ENCODE peak calls at places on chromosomes 7 and 10, in ten cellular contexts. One of them, this sample, is unnamed.

GRCh38 chr7:98178321-98178720 is 32.9 kb upstream of the BHLHA15 start:
- DNase-seq in amniotic stem cell: no peak
- DNase-seq in Calu3: no peak
- DNase-seq in RWPE1: no peak
- DNase-seq in head of caudate nucleus: peak; percentile 75
- DNase-seq in iris pigment epithelial cell: no peak
- DNase-seq in HTR-8/SVneo: no peak
- DNase-seq in anterior cingulate cortex: peak; percentile 34
- DNase-seq in HCT116: no peak
- DNase-seq in cardiac septum: peak; percentile 84
- DNase-seq in this sample: peak; percentile 66

GRCh38 chr7:13457790-13458189 is 531.7 kb downstream of the ETV1 start:
- DNase-seq in amniotic stem cell: no peak
- DNase-seq in head of caudate nucleus: no peak
- DNase-seq in RWPE1: no peak
- DNase-seq in anterior cingulate cortex: no peak
- DNase-seq in Calu3: no peak
- DNase-seq in cardiac septum: no peak
- DNase-seq in iris pigment epithelial cell: no peak
- DNase-seq in HCT116: no peak
- DNase-seq in HTR-8/SVneo: no peak
- DNase-seq in this sample: peak; percentile 63

GRCh38 chr7:55366461-55367138 is 1.5 kb downstream of the LANCL2 start:
- DNase-seq in Calu3: peak; percentile 31
- DNase-seq in HCT116: no peak
- DNase-seq in anterior cingulate cortex: no peak
- DNase-seq in head of caudate nucleus: no peak
- DNase-seq in amniotic stem cell: no peak
- DNase-seq in RWPE1: no peak
- DNase-seq in HTR-8/SVneo: no peak
- DNase-seq in cardiac septum: no peak
- DNase-seq in iris pigment epithelial cell: no peak
- DNase-seq in this sample: peak; percentile 39

GRCh38 chr10:28188520-28188919 is 114.3 kb downstream of the MPP7 start:
- DNase-seq in head of caudate nucleus: no peak
- DNase-seq in Calu3: no peak
- DNase-seq in cardiac septum: no peak
- DNase-seq in HTR-8/SVneo: no peak
- DNase-seq in amniotic stem cell: no peak
- DNase-seq in iris pigment epithelial cell: no peak
- DNase-seq in HCT116: no peak
- DNase-seq in anterior cingulate cortex: no peak
- DNase-seq in RWPE1: no peak
- DNase-seq in this sample: no peak

GRCh38 chr7:75623390-75624133 is 115.2 kb downstream of the HIP1 start:
- DNase-seq in amniotic stem cell: no peak
- DNase-seq in iris pigment epithelial cell: no peak
- DNase-seq in HTR-8/SVneo: no peak
- DNase-seq in anterior cingulate cortex: no peak
- DNase-seq in RWPE1: no peak
- DNase-seq in Calu3: no peak
- DNase-seq in cardiac septum: no peak
- DNase-seq in head of caudate nucleus: peak; percentile 27
- DNase-seq in HCT116: no peak
- DNase-seq in this sample: peak; percentile 59

GRCh38 chr7:107035446-107035845 is 9.1 kb upstream of the PRKAR2B start:
- DNase-seq in RWPE1: peak; percentile 37
- DNase-seq in HCT116: no peak
- DNase-seq in Calu3: no peak
- DNase-seq in cardiac septum: no peak
- DNase-seq in anterior cingulate cortex: no peak
- DNase-seq in iris pigment epithelial cell: peak; percentile 94
- DNase-seq in amniotic stem cell: peak; percentile 39
- DNase-seq in head of caudate nucleus: no peak
- DNase-seq in HTR-8/SVneo: peak; percentile 69
- DNase-seq in this sample: no peak

GRCh38 chr10:69800109-69800508 is 1.6 kb upstream of the COL13A1 start:
- DNase-seq in head of caudate nucleus: no peak
- DNase-seq in cardiac septum: no peak
- DNase-seq in RWPE1: peak; percentile 62
- DNase-seq in amniotic stem cell: peak; percentile 45
- DNase-seq in HCT116: peak; percentile 67
- DNase-seq in Calu3: peak; percentile 79
- DNase-seq in HTR-8/SVneo: peak; percentile 57
- DNase-seq in iris pigment epithelial cell: peak; percentile 63
- DNase-seq in anterior cingulate cortex: no peak
- DNase-seq in this sample: peak; percentile 25

GRCh38 chr10:29773675-29774091 is 138.9 kb upstream of the SVIL start:
- DNase-seq in anterior cingulate cortex: no peak
- DNase-seq in HTR-8/SVneo: no peak
- DNase-seq in cardiac septum: no peak
- DNase-seq in HCT116: no peak
- DNase-seq in Calu3: no peak
- DNase-seq in RWPE1: no peak
- DNase-seq in head of caudate nucleus: no peak
- DNase-seq in amniotic stem cell: no peak
- DNase-seq in iris pigment epithelial cell: no peak
- DNase-seq in this sample: no peak

GRCh38 chr7:140398821-140399220 is 491 bp upstream of the SLC37A3 start:
- DNase-seq in cardiac septum: no peak
- DNase-seq in HTR-8/SVneo: no peak
- DNase-seq in anterior cingulate cortex: no peak
- DNase-seq in RWPE1: no peak
- DNase-seq in amniotic stem cell: no peak
- DNase-seq in head of caudate nucleus: no peak
- DNase-seq in Calu3: no peak
- DNase-seq in iris pigment epithelial cell: no peak
- DNase-seq in HCT116: no peak
- DNase-seq in this sample: no peak

GRCh38 chr7:151585744-151586424 is 66.2 kb upstream of the RHEB start:
- DNase-seq in HTR-8/SVneo: no peak
- DNase-seq in anterior cingulate cortex: no peak
- DNase-seq in head of caudate nucleus: peak; percentile 11
- DNase-seq in Calu3: no peak
- DNase-seq in cardiac septum: no peak
- DNase-seq in iris pigment epithelial cell: peak; percentile 27
- DNase-seq in RWPE1: no peak
- DNase-seq in amniotic stem cell: no peak
- DNase-seq in HCT116: no peak
- DNase-seq in this sample: no peak

GRCh38 chr10:62424026-62424425 is 49.9 kb downstream of the ZNF365 start:
- DNase-seq in head of caudate nucleus: no peak
- DNase-seq in HCT116: no peak
- DNase-seq in HTR-8/SVneo: no peak
- DNase-seq in RWPE1: no peak
- DNase-seq in amniotic stem cell: no peak
- DNase-seq in anterior cingulate cortex: no peak
- DNase-seq in Calu3: no peak
- DNase-seq in cardiac septum: no peak
- DNase-seq in iris pigment epithelial cell: no peak
- DNase-seq in this sample: peak; percentile 37

GRCh38 chr7:140640060-140640611 is 477 bp downstream of the DENND2A start:
- DNase-seq in HTR-8/SVneo: no peak
- DNase-seq in iris pigment epithelial cell: peak; percentile 24
- DNase-seq in head of caudate nucleus: no peak
- DNase-seq in anterior cingulate cortex: no peak
- DNase-seq in HCT116: no peak
- DNase-seq in amniotic stem cell: no peak
- DNase-seq in RWPE1: peak; percentile 30
- DNase-seq in cardiac septum: no peak
- DNase-seq in Calu3: no peak
- DNase-seq in this sample: no peak